ENCODE peak calls at places on chromosomes 1 and 21, in seven cellular contexts. O is CD8-positive, alpha-beta T cell; B is coronary artery; D is AG10803; A is cardiac fibroblast; T is colonic mucosa; R is effector memory CD4-positive, alpha-beta T cell. P is an unnamed sample.

GRCh38 chr1:168321945-168322344 is 41.3 kb downstream of the TBX19 start:
- DNase-seq in O (no peak), B (no peak), D (peak), A (peak), T (no peak), R (no peak), P (no peak)

GRCh38 chr1:111587509-111588174 is 31.9 kb upstream of the RAP1A start:
- DNase-seq in O (no peak), B (no peak), D (no peak), A (no peak), T (no peak), R (no peak), P (no peak)

GRCh38 chr1:818611-819291 is 105.0 kb upstream of the SAMD11 start:
- DNase-seq in O (no peak), B (no peak), D (no peak), A (no peak), T (no peak), R (no peak), P (no peak)

GRCh38 chr1:109256971-109257681 is 7.8 kb downstream of the CELSR2 start:
- DNase-seq in O (no peak), B (no peak), D (no peak), A (no peak), T (no peak), R (no peak), P (no peak)

GRCh38 chr1:41710980-41711379 is 207.7 kb downstream of the HIVEP3 start:
- DNase-seq in O (no peak), B (no peak), D (no peak), A (no peak), T (no peak), R (no peak), P (no peak)

GRCh38 chr1:177937931-177938330 is 31.9 kb downstream of the SEC16B start:
- DNase-seq in O (no peak), B (no peak), D (peak), A (peak), T (no peak), R (no peak), P (no peak)

GRCh38 chr1:26861286-26861701 is 1.7 kb upstream of the SFN start:
- DNase-seq in O (no peak), B (no peak), D (peak), A (peak), T (no peak), R (no peak), P (no peak)

GRCh38 chr1:225879521-225880209 is 2.5 kb downstream of the TMEM63A start:
- DNase-seq in O (no peak), B (no peak), D (no peak), A (no peak), T (peak), R (no peak), P (no peak)

GRCh38 chr1:88773540-88774150 is 89.6 kb downstream of the PKN2 start:
- DNase-seq in O (no peak), B (no peak), D (peak), A (peak), T (peak), R (no peak), P (no peak)

GRCh38 chr1:226532553-226532952 is 16.0 kb upstream of the STUM start:
- DNase-seq in O (no peak), B (no peak), D (no peak), A (no peak), T (no peak), R (no peak), P (no peak)

GRCh38 chr1:44775930-44776748 is 799 bp downstream of the RPS8 start:
- DNase-seq in O (peak), B (no peak), D (peak), A (no peak), T (peak), R (no peak), P (no peak)

GRCh38 chr1:164611754-164612642 is 53.0 kb downstream of the PBX1 start:
- DNase-seq in O (no peak), B (no peak), D (peak), A (peak), T (peak), R (no peak), P (no peak)
- H3K4me3 ChIP-seq in O (no peak), B (no peak), D (no peak), A (no peak), T (no peak), R (no peak), P (no peak)

GRCh38 chr1:92543131-92544055 is 56.7 kb upstream of the GFI1 start:
- DNase-seq in O (no peak), B (no peak), D (no peak), A (no peak), T (no peak), R (no peak), P (no peak)

GRCh38 chr1:92537333-92537884 is 50.7 kb upstream of the GFI1 start:
- DNase-seq in O (no peak), B (no peak), D (no peak), A (no peak), T (no peak), R (no peak), P (no peak)

GRCh38 chr1:92536593-92537332 is 50.0 kb upstream of the GFI1 start:
- DNase-seq in O (no peak), B (no peak), D (no peak), A (peak), T (no peak), R (no peak), P (no peak)

GRCh38 chr1:92538048-92538412 is 51.3 kb upstream of the GFI1 start:
- DNase-seq in O (no peak), B (no peak), D (no peak), A (no peak), T (no peak), R (no peak), P (no peak)

DNA sequence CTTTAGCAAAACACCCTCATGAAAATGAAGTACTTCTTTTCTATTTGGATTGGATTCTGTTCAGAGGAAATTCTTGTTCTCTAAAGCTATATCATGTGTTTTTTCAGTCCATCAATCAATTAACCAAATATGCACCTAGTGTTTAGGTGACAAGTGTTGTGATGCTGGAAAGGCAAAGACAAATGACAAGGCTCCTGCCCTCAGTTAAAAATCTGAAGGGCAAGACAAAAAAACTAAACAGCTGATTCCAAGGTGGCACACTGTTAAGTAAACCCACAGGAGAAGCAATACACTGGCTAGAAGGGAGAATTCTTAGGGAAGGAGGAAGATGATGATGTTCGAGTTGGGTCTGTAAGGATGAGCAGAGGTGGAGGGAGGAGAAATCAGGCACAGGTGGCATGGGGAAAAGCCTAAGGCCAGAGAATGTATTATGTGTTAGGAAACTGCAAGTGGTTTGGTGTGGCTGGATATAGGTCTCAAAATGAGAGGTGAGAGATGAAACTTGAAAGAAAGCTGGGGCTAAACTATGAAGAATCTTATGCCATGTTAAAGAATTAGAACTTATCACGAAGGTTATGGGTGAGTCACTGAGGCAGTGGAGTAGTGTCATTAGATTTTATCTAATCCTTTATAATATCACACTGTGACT is 51.8 kb upstream of the GFI1 start:
- DNase-seq in O (no peak), B (no peak), D (no peak), A (no peak), T (no peak), R (no peak), P (no peak)
- H3K4me3 ChIP-seq in O (no peak), B (no peak), D (no peak), A (no peak), T (no peak), R (no peak), P (no peak)

DNA sequence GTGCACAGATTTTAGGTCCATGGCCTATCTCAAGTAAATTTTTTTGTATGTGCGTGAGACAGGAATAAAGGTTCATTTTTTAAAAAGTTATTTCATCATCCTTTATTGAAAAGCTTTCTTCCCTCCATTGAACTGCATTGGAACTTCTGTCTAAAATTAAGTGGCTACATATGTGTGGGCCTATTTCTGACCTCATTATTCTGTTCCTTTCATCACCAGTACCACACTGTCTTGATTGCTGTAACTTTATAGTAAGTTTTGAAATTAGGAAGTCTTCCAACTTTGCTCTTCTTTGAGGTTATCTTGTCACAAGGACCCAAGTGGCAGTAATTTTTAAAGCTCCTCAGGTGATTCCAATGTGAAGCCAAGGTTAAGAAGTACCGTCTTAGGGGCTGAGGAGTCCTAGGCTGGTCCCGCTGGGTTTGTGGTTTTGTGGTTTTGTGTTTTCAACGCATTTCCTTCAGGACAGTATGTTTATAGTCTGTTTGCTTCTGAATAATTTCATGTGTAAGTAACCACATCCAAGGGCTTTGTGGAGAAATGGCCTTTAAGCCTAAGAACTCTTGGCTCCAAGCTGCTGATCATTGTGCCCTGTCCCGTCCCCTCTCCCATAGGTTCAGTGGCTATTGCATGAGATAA is 12.4 kb upstream of the SCAF4 start:
- DNase-seq in O (no peak), B (no peak), D (peak), A (no peak), T (no peak), R (no peak), P (no peak)
- H3K4me3 ChIP-seq in O (no peak), B (no peak), D (no peak), A (no peak), T (no peak), R (no peak), P (no peak)

GRCh38 chr21:41712201-41712600 is 54.7 kb downstream of the RIPK4 start:
- DNase-seq in O (no peak), B (no peak), D (no peak), A (no peak), T (no peak), R (no peak), P (no peak)
- H3K4me3 ChIP-seq in O (no peak), B (no peak), D (no peak), A (no peak), T (no peak), R (no peak), P (no peak)

GRCh38 chr1:107549152-107549810 is 408.4 kb downstream of the NTNG1 start:
- DNase-seq in O (no peak), B (no peak), D (no peak), A (no peak), T (no peak), R (no peak), P (no peak)
- H3K4me3 ChIP-seq in O (no peak), B (no peak), D (no peak), A (no peak), T (no peak), R (no peak), P (no peak)